ENCODE peak calls at places on chromosomes 3 and 15, in nine cellular contexts. N is activated CD4-positive, alpha-beta T cell treated with anti-CD3 and anti-CD28 coated beads for 24 hours; L is ELR; F is HepG2; W is AG04450; H is SHP77; S is 8988T; Y is NCI-H69; C is HuH-7. Z is an unnamed sample.

GRCh38 chr15:67790610-67791319 is 34.5 kb upstream of the SKOR1 start:
- DNase-seq in Y (peak; percentile 76), S (no peak), F (no peak), N (no peak), W (no peak), H (no peak), L (no peak), C (no peak), Z (no peak)

GRCh38 chr3:73427018-73427750 is 197.6 kb downstream of the PDZRN3 start:
- DNase-seq in N (no peak), Y (no peak), W (no peak), C (no peak), L (no peak), H (no peak), F (no peak), S (no peak), Z (no peak)

GRCh38 chr15:64500695-64501395 is 40.5 kb downstream of the ZNF609 start:
- DNase-seq in H (no peak), N (no peak), S (no peak), W (no peak), L (no peak), C (no peak), F (no peak), Y (no peak), Z (no peak)

GRCh38 chr3:46356909-46357308 is 3.0 kb downstream of the CCR2 start:
- DNase-seq in H (peak; percentile 5), N (no peak), C (no peak), S (no peak), F (no peak), Y (no peak), L (no peak), W (no peak), Z (no peak)

GRCh38 chr3:66163222-66163621 is 57.6 kb upstream of the SLC25A26 start:
- DNase-seq in L (no peak), W (no peak), H (no peak), N (no peak), Y (no peak), C (no peak), F (no peak), S (no peak), Z (no peak)

GRCh38 chr3:98734737-98735136 is 28.4 kb upstream of the ST3GAL6 start:
- DNase-seq in C (no peak), F (no peak), W (no peak), N (no peak), Y (no peak), S (no peak), H (no peak), L (peak; percentile 50), Z (no peak)

GRCh38 chr15:92949604-92950249 is 49.6 kb downstream of the CHD2 start:
- DNase-seq in Y (peak; percentile 4), N (no peak), L (peak; percentile 21), F (peak; percentile 32), C (no peak), S (no peak), H (no peak), W (no peak), Z (no peak)

GRCh38 chr15:74995779-74996765 is 709 bp downstream of the SCAMP5 start:
- DNase-seq in F (peak; percentile 50), C (no peak), Y (peak; percentile 79), H (peak; percentile 64), L (no peak), S (no peak), N (no peak), W (no peak), Z (no peak)

GRCh38 chr3:192957441-192957951 is 39.8 kb upstream of the MB21D2 start:
- DNase-seq in L (peak; percentile 92), F (no peak), N (no peak), S (peak; percentile 18), H (no peak), W (peak; percentile 76), C (peak; percentile 20), Y (no peak), Z (no peak)

GRCh38 chr3:127690823-127691452 is 18.2 kb downstream of the ABTB1 start:
- DNase-seq in N (no peak), Y (peak; percentile 26), S (peak; percentile 34), H (peak; percentile 46), C (peak; percentile 64), L (peak; percentile 78), F (peak; percentile 59), W (no peak), Z (no peak)

Z was measured in stimulated activated CD8-positive, alpha-beta memory T cell treated with anti-CD3 and anti-CD28 coated beads, Interleukin-2, amount 100 ng/mL, for 48 hours.